ENCODE peak calls at places on chromosomes 3 and 15, in six cellular contexts. G, R, U, Y, F and B are unnamed samples.

GRCh38 chr15:36177590-36178281 is 401.7 kb upstream of the CDIN1 start:
- DNase-seq in G (no peak), R (no peak), U (no peak), Y (no peak), F (no peak), B (no peak)

GRCh38 chr15:30991301-30992072 is at the start of gene MTMR10:
- DNase-seq in G (peak), R (peak), U (no peak), Y (peak), F (peak), B (peak)

GRCh38 chr3:129558772-129559564 is 16.0 kb downstream of the H1-8 start:
- DNase-seq in G (no peak), R (no peak), U (no peak), Y (no peak), F (no peak), B (no peak)

GRCh38 chr3:129654126-129654525 is 47.6 kb upstream of the PLXND1 start:
- DNase-seq in G (no peak), R (no peak), U (no peak), Y (no peak), F (no peak), B (no peak)

GRCh38 chr3:178629430-178630178 is 93.4 kb downstream of the KCNMB2 start:
- DNase-seq in G (no peak), R (no peak), U (no peak), Y (no peak), F (no peak), B (no peak)

GRCh38 chr3:176590722-176591121 is 606.6 kb downstream of the TBL1XR1 start:
- DNase-seq in G (no peak), R (no peak), U (no peak), Y (no peak), F (no peak), B (no peak)

GRCh38 chr3:184361532-184361931 is at the start of the genes CLCN2 and POLR2H:
- DNase-seq in G (peak), R (no peak), U (no peak), Y (peak), F (peak), B (no peak)

GRCh38 chr3:146380052-146380451 is 89.3 kb downstream of the PLSCR2 start:
- DNase-seq in G (no peak), R (no peak), U (no peak), Y (no peak), F (no peak), B (no peak)

GRCh38 chr3:33355611-33356010 is 78.4 kb downstream of the FBXL2 start:
- DNase-seq in G (no peak), R (peak), U (no peak), Y (no peak), F (no peak), B (no peak)

GRCh38 chr3:5194801-5195509 is 7.4 kb downstream of the EDEM1 start:
- DNase-seq in G (no peak), R (peak), U (peak), Y (no peak), F (no peak), B (peak)

GRCh38 chr3:104628185-104628789 is 738.4 kb upstream of the ALCAM start:
- DNase-seq in G (no peak), R (peak), U (no peak), Y (no peak), F (no peak), B (no peak)

GRCh38 chr3:50303038-50303815 is at the start of gene HYAL1:
- DNase-seq in G (no peak), R (no peak), U (no peak), Y (peak), F (no peak), B (peak)

GRCh38 chr3:58672451-58672850 is 5.9 kb upstream of the FAM3D start:
- DNase-seq in G (no peak), R (no peak), U (no peak), Y (no peak), F (no peak), B (peak)

GRCh38 chr3:142779591-142779990 is 55.8 kb downstream of the TRPC1 start:
- DNase-seq in G (no peak), R (no peak), U (no peak), Y (no peak), F (no peak), B (no peak)

GRCh38 chr3:157134620-157135191 is 25.2 kb downstream of the CCNL1 start:
- DNase-seq in G (no peak), R (no peak), U (no peak), Y (peak), F (no peak), B (peak)

GRCh38 chr15:94323076-94323475 is 91.7 kb downstream of the MCTP2 start:
- DNase-seq in G (no peak), R (no peak), U (no peak), Y (no peak), F (no peak), B (no peak)

GRCh38 chr3:66021731-66022131 is 17.0 kb downstream of the MAGI1 start:
- DNase-seq in G (no peak), R (no peak), U (no peak), Y (no peak), F (no peak), B (no peak)

GRCh38 chr3:157075693-157076420 is 84.1 kb downstream of the CCNL1 start:
- DNase-seq in G (no peak), R (no peak), U (no peak), Y (peak), F (no peak), B (no peak)

GRCh38 chr15:58684036-58684700 is 65.3 kb downstream of the ADAM10 start:
- DNase-seq in G (no peak), R (no peak), U (no peak), Y (no peak), F (no peak), B (no peak)